ENCODE peak calls at places on chromosomes 16 and 17, in five cellular contexts. C is mammary epithelial cell, K is brain microvascular endothelial cell, G is ovary, U is stomach. W is an unnamed sample.

GRCh38 chr16:85345129-85345639 is 232.9 kb upstream of the CIBAR2 start:
- DNase-seq in G (no peak), C (no peak), U (no peak), K (no peak), W (no peak)

GRCh38 chr17:27457731-27458523 is 1.7 kb downstream of the KSR1 start:
- DNase-seq in C (no peak), U (no peak), G (no peak), K (no peak), W (no peak)

GRCh38 chr17:80883831-80884735 is 107.6 kb upstream of the CHMP6 start:
- DNase-seq in K (no peak), C (no peak), U (no peak), G (peak; percentile 30), W (no peak)

GRCh38 chr17:77256710-77257109 is 115.9 kb downstream of the SEC14L1 start:
- DNase-seq in K (no peak), C (no peak), U (no peak), G (no peak), W (no peak)

GRCh38 chr17:78495634-78496033 is 81.6 kb downstream of the DNAH17 start:
- DNase-seq in G (no peak), U (no peak), K (no peak), C (no peak), W (peak; percentile 51)

GRCh38 chr16:59180083-59180476 is 446.0 kb upstream of the GOT2 start:
- DNase-seq in C (no peak), G (no peak), U (no peak), K (no peak), W (no peak)

GRCh38 chr17:27768858-27769410 is 31.4 kb downstream of the NOS2 start:
- DNase-seq in G (no peak), C (no peak), U (no peak), K (no peak), W (no peak)

GRCh38 chr17:5893741-5894140 is 176.4 kb upstream of the WSCD1 start:
- DNase-seq in G (no peak), K (no peak), C (no peak), U (no peak), W (no peak)

GRCh38 chr17:12736526-12736925 is 52.8 kb upstream of the ARHGAP44 start:
- DNase-seq in G (no peak), C (no peak), U (no peak), K (no peak), W (no peak)

GRCh38 chr17:54870671-54871175 is 29.9 kb upstream of the TOM1L1 start:
- DNase-seq in C (no peak), U (no peak), K (no peak), G (no peak), W (no peak)

GRCh38 chr16:27285676-27286196 is 17.2 kb upstream of the NSMCE1 start:
- DNase-seq in C (no peak), U (no peak), G (no peak), K (no peak), W (no peak)

GRCh38 chr16:30786115-30786935 is 680 bp downstream of the ZNF629 start:
- DNase-seq in K (peak; percentile 77), G (peak; percentile 78), C (peak; percentile 57), U (peak; percentile 41), W (peak; percentile 76)

GRCh38 chr17:82881292-82881823 is 41.5 kb upstream of the ZNF750 start:
- DNase-seq in C (no peak), K (no peak), U (no peak), G (no peak), W (no peak)

GRCh38 chr17:34254146-34254545 is 939 bp upstream of the CCL2 start:
- DNase-seq in G (no peak), U (no peak), K (no peak), C (no peak), W (no peak)

DNA sequence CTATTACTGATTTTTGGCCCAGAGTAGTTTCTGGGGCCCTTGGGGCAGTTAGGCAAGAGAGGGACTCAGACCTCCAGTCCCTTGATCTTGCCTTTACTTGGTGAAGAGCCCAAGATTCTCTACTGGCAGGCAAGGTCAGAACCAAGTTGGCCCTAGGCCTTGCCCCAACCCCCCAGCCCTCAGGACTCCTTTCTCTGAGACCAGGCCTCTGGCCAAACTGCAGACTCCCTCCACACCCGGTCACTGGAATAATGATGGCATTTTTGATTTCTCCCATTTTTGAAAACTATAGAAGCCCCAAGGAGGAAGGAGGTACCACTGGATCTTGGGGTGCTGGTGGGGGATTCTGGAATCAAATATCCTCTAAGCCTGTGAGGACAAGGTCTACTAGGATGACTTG is 18.0 kb upstream of the HOXB9 start:
- DNase-seq in G (no peak), C (no peak), K (no peak), U (no peak), W (no peak)
- H3K27ac ChIP-seq in G (no peak overlapping the region), C (no peak overlapping the region), K (no peak overlapping the region), U (no peak overlapping the region), W (no peak overlapping the region)

DNA sequence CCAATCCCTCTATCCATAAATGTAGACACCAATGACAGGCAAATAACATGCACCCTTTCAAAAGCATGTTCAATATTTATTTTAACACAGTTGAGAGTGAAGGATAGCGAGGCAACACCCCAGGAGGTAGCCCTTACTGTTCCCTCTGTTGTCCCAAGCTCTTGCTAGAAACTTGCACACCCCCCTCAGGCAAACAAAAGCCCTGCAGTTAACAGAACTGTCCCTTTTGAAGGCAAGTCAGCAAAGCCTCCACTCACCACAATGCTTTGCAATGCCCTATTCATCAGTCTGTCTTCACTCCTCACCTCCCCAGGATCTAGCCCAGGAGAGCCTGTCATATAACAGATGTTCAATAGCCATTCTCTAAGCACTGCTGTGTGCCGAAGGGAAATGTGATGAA is 3.5 kb upstream of the CNEP1R1 start:
- DNase-seq in G (no peak), C (peak; percentile 3), U (no peak), K (peak; percentile 25), W (no peak)
- TF ChIP-seq CTCF in G (no peak), C (peak; percentile 18), U (no peak), K (peak; percentile 45), W (peak; percentile 19)

DNA sequence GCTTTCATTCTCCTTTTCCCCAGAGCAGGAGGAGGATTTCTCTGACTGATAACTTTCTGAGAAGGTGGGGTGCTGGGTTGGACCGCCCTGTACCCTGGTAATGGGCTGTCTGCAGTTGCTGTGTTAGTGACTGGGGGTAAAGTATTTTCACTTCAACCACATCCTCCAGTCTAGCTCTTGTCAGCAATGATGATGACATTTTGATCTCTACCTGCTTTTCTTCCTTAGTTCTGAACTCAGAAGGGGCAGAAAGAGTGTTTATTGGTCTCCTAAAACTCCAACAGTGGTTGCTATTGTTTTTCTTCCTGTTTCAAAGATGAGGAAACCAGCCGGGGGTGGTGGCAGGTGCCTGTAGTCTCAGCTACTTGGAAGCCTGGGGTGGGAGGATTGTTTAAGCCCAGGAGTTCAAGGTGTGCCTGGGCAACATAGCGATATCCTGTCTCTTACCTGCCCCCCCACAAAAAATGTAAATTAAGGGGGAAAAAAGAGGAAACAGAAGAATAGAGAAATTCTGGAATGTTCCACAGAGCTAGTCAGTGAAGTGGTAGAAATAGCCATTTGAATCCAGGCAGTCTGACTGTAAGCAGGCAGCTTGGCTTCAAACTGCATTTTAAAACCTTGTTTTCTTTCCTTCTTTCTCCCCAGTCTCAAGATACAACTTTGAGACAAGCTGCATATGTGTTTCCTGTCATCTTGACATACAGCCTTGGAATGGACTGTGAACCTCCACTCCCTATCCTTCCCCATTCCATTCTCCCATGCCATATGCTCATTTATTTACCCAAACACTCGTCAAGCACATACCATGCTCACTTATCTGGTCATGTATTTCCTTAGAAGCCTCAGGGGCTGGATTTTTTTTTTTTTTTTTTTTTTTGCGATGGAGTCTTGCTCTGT is 3.3 kb upstream of the N4BP1 start:
- DNase-seq in K (peak; percentile 41), G (no peak), U (peak; percentile 25), C (peak; percentile 11), W (no peak)
- H3K4me3 ChIP-seq in K (no peak overlapping the region), G (no peak overlapping the region), U (no peak overlapping the region), C (no peak overlapping the region), W (no peak overlapping the region)

GRCh38 chr16:17275076-17275732 is 195.6 kb downstream of the XYLT1 start:
- DNase-seq in G (no peak), K (no peak), C (peak; percentile 65), U (peak; percentile 68), W (no peak)

GRCh38 chr16:17273142-17273561 is 197.6 kb downstream of the XYLT1 start:
- DNase-seq in G (no peak), C (peak; percentile 78), K (peak; percentile 34), U (no peak), W (no peak)

GRCh38 chr16:17270683-17271109 is 200.1 kb downstream of the XYLT1 start:
- DNase-seq in G (peak; percentile 76), C (no peak), K (no peak), U (peak; percentile 70), W (no peak)

GRCh38 chr16:17271687-17272086 is 199.1 kb downstream of the XYLT1 start:
- DNase-seq in K (no peak), C (no peak), U (peak; percentile 62), G (peak; percentile 67), W (no peak)

DNA sequence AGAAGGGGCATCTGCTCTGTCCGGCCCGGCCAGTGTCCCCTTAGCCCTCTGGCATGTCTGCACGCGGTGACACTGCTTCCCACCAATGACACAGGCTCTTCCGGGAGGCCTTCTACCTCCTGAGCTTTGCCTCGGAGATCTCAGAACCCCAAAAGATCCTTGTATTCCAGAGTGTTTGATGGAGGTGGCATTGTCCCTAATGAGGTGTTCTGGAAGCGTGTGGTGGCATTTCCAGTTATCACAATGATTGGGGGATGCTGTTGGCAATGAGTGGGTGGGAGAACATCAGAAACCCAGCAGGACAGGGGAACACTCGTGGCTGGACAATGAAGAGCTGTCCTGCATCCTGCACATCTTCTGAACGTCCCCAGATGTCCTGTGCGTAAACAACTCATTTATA is 198.0 kb downstream of the XYLT1 start:
- DNase-seq in U (no peak), K (no peak), G (no peak), C (no peak), W (no peak)
- H3K27ac ChIP-seq in U (peak overlapping the region; percentile 82), K (no peak overlapping the region), G (no peak overlapping the region), C (no peak overlapping the region), W (no peak overlapping the region)

DNA sequence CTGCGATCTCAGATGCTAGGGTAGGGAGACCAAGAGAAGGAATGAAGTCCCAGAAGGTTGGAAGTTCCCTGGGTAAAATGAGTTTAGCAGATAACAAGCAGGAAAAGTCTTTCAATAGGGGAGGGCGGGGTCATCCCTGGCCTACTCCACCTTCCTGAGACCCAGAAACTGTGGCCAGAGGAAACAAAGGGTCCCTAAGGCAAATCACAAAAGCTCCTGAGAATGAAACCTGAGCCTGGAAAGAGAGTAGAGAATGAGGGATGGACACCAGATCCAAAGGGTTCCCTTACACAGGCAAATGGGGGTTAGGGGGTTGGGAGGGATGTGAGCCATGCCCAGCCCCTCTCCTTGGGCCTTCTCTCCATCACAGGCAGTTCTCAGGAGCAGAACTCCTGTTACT is 9.6 kb upstream of the NR1D1 start:
- DNase-seq in G (no peak), C (no peak), U (no peak), K (no peak), W (no peak)
- TF ChIP-seq CTCF in G (no peak), C (no peak), U (no peak), K (no peak), W (no peak)